ENCODE peak calls at places on chromosomes 4 and X, in four cellular contexts. K is colonic mucosa, M is mesenchymal stem cell, N is NT2/D1. L is an unnamed sample.

GRCh38 chr4:158771776-158772175 is 3.0 kb downstream of the FNIP2 start:
- DNase-seq in K (no peak), N (no peak), M (no peak), L (no peak)

GRCh38 chr4:43047044-43047443 is 154.5 kb downstream of the GRXCR1 start:
- DNase-seq in M (no peak), K (no peak), N (no peak), L (no peak)

GRCh38 chr4:157242871-157243270 is 22.3 kb downstream of the GRIA2 start:
- DNase-seq in M (no peak), K (no peak), N (no peak), L (no peak)

GRCh38 chr4:182174979-182175378 is 68.2 kb upstream of the TENM3 start:
- DNase-seq in M (no peak), K (no peak), N (no peak), L (no peak)

GRCh38 chr4:127732623-127733199 is 2.5 kb downstream of the SLC25A31 start:
- DNase-seq in K (no peak), M (peak), N (peak), L (peak)

GRCh38 chr4:37797923-37798322 is 28.6 kb upstream of the PGM2 start:
- DNase-seq in N (no peak), K (no peak), M (no peak), L (no peak)

GRCh38 chrX:110157444-110157843 is 154.5 kb downstream of the TMEM164 start:
- DNase-seq in K (no peak), N (no peak), M (no peak), L (no peak)

GRCh38 chr4:182206266-182206665 is 36.9 kb upstream of the TENM3 start:
- DNase-seq in N (no peak), K (no peak), M (no peak), L (no peak)

GRCh38 chr4:85509882-85510631 is 35.1 kb downstream of the ARHGAP24 start:
- DNase-seq in K (no peak), N (no peak), M (no peak), L (no peak)

GRCh38 chr4:175271010-175271630 is 353.0 kb downstream of the ADAM29 start:
- DNase-seq in N (no peak), K (no peak), M (no peak), L (peak)

GRCh38 chrX:104370089-104370488 is 115.4 kb upstream of the ESX1 start:
- DNase-seq in M (peak), N (no peak), K (peak), L (no peak)

GRCh38 chrX:32744906-32745305 is 466.4 kb downstream of the DMD start:
- DNase-seq in N (no peak), K (no peak), M (no peak), L (no peak)

GRCh38 chr4:176422031-176422430 is 102.3 kb downstream of the SPCS3 start:
- DNase-seq in K (no peak), M (no peak), N (no peak), L (no peak)

DNA sequence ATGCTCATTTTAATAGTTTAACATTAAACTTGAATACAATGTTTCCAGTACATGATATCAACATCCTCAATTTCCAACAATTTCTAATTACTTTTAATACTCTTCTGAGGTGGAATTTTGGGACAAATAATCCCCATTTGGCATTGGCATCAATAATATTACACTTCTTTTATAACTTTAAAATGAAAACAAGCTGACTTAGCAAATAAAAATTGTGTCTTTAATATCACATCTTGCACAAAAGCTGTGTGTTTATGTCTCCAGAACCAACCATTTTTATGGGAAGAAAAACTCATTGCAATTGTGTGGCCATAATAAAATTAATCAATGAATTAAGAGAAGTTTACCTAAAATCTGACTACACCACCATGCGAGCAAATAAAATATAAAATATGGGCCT is 2552.6 kb downstream of the PCDH7 start:
- DNase-seq in M (no peak), K (no peak), N (no peak), L (no peak)
- H3K9ac ChIP-seq in M (no peak), K (no peak), N (no peak), L (no peak)

DNA sequence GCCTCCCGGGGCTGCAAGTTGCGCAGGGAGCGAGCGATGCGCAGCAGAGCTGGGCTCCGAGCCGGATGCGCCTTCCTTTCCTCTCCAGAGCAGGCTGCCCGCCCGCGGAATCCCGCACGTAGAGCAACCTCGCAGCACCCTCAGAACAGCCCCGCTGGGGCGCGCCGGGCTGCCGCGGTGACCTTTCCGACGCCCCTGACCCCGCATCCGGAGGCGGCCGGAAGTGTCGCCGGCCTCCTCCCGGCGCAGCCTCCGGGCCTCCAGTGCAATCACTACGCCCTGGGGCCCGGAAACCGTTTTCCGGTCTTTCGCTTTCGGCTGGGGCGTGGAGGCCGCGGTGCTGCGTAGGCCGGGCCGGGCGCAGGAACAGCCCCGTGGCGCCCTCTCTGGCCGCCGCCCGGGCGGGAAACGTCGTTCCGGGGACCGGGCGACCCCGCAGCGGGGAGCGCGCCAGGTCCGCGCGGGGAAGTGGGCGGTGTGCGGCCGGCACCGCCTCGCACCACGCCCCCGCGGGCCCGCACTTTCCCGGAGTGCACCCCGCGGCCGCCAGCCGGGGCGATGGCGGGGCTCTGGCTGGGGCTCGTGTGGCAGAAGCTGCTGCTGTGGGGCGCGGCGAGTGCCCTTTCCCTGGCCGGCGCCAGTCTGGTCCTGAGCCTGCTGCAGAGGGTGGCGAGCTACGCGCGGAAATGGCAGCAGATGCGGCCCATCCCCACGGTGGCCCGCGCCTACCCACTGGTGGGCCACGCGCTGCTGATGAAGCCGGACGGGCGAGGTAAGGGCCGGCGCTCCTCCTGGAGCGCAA is at the start of gene CYP4V2:
- DNase-seq in K (peak), M (peak), N (no peak), L (peak)
- H3K9ac ChIP-seq in K (peak), M (peak), N (peak), L (peak)

GRCh38 chr4:70059149-70059548 is 8.9 kb downstream of the HTN1 start:
- DNase-seq in M (no peak), N (no peak), K (no peak), L (no peak)

DNA sequence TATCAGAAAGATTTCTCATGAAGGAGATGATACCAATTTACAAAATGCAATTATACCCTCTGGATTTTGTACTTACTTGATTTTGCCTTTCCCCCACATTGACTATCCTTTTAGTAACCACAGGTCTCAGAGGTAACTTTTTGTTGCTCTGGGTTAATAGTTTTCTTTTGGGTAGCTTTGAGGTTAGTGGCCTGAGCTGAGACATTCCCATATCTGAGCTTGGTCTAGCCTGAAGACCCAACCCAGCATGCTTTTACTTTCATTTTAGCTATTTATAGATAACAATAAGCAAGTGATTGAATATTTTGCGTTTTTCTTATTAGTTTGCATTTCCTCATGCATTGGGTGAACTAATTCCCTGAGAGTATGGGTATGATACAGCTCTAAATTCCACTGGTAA is 11.7 kb downstream of the HTN1 start:
- DNase-seq in M (no peak), K (no peak), N (no peak), L (peak)
- H3K9ac ChIP-seq in M (no peak), K (no peak), N (no peak), L (no peak)

DNA sequence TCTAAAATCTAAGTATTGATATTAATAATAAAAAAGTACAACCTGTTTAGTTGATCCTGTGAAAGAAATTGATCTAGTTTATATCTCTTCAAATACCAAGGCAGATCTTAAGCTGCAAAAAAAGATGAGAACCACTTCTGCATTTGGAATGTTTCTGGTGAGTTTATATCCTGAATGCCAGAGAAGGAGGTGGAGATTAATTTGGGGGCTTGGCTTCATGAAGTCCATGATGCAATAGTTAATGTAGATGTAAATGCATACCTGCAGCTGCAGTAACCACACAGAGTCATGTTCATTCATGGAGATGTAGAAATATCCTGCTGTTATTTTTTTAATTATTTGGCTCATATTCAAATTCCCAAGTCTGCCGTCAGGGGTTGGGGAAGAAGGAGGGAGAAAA is at the start of gene SULT1E1:
- DNase-seq in N (no peak), M (no peak), K (no peak), L (no peak)
- H3K9ac ChIP-seq in N (no peak), M (no peak), K (no peak), L (no peak)

DNA sequence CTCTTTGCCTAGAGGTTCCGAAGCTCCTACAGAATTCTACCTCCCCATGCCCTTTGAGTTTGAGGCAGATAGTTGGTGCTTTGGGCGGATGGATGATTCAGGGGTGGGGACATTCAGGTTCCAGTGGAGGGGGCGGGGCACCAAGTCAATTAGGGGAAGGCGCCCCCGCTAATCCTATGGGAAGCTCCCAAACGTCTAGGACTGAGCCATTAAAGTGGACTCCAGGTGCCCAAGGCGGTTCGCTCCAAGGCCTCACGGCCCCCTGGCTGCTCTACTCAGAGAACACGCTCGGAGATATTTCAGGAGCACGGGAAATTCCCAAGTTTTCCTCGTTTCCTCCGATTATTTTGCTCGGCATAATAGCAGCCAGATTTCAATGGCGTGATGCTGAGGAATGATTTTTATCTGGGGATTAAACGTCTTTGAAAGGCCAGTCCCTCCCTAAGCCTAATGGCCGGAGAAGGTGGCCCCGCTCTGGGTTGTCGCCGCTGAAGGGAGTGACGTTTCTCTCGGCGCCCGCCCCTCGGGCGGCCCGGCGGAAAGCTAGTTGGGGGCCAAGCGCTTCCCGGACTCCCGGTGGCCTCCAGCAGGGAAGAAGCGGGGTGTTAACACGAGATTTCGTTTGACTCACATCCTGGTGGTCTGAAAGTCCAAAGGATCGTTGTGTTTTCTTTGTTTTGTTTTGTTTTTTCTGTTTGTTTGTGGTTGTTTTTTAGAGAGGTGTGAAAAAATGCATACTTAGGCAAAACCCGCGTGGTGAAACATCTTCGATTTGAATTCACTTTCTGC is 1.5 kb downstream of the MSX1 start:
- DNase-seq in K (no peak), N (no peak), M (peak), L (no peak)
- H3K9ac ChIP-seq in K (no peak), N (peak), M (peak), L (no peak)

DNA sequence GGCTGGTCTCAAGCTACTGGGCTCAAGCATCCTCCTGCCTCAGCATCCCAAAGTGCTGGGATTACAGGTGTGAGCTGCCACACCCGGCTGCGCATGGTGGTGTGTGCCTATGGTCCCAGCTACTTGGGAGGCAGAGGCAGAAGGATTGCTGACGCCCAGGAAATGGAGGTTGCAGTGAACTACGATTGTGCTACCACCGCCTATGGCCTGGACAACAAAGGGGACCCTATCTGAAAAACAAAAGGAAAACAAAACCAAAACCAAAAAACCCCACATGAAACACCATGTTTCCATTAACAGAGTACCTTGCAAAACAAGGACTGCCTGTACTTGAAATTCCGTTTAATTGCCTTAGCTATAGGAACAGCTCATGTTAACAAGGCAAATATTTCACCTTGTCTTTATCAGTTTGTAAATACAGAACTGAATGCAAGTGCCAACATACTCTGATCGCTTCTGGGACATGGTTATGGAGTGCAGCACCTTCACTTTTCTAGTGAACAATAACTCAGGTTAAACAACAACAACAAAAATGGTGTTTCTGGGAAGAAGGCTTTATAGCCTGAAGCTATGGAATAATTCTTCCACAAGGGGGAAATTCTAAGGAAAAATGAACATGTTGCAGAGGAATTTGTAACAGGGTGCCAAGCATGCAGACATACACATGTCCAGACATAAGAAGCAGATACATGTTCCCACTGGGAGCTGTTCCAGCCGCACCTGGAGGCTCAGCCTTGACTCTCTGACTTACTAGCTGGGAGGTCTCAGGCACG is 73.2 kb upstream of the STS start:
- DNase-seq in K (no peak), N (no peak), M (peak), L (no peak)
- H3K9ac ChIP-seq in K (no peak), N (no peak), M (no peak), L (no peak)

GRCh38 chr4:15809058-15809457 is 30.9 kb downstream of the CD38 start:
- DNase-seq in N (no peak), M (peak), K (no peak), L (peak)
- H3K9ac ChIP-seq in N (no peak), M (no peak), K (no peak), L (peak)

DNA sequence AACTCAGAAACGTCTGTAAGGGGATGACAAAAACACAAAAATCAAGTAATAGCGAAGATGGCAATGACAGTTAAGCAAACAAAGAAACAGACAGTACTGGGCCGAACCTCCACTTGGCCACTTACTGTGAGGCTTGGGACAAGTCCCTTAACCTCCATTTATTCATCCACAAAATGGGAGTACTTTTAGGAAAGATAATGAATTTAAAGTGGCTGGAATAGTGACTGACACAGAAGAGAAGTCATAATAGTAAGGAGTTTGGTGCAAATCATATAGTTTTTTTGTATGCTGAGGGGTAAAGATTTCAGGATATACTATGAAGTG is 1.4 kb upstream of the TLR6 start:
- DNase-seq in K (no peak), N (no peak), M (no peak), L (no peak)
- H3K9ac ChIP-seq in K (no peak), N (no peak), M (peak), L (peak)

GRCh38 chrX:7985568-7985967 is 58.4 kb upstream of the PNPLA4 start:
- DNase-seq in M (no peak), K (no peak), N (no peak), L (no peak)
- H3K9ac ChIP-seq in M (no peak), K (no peak), N (no peak), L (no peak)

L was measured in MM.1S.